ENCODE peak calls at places on chromosomes 16 and 17, in nine cellular contexts. O, D, U, M, W, A, B, R and T are unnamed samples.

GRCh38 chr16:27398894-27399853 is 2.8 kb upstream of the IL21R start:
- DNase-seq in A (peak; percentile 5), D (no peak), W (no peak), O (no peak), R (no peak), M (no peak), U (no peak), B (no peak), T (no peak)

GRCh38 chr17:41559548-41559947 is 12.3 kb downstream of the KRT9 start:
- DNase-seq in D (no peak), R (no peak), W (no peak), U (no peak), O (no peak), M (no peak), B (no peak), A (no peak), T (no peak)

GRCh38 chr17:38451840-38452529 is 23.7 kb downstream of the ARHGAP23 start:
- DNase-seq in B (peak; percentile 86), A (no peak), O (peak; percentile 79), W (no peak), U (no peak), D (no peak), M (no peak), R (peak; percentile 96), T (no peak)

GRCh38 chr16:16167927-16168326 is 55.4 kb downstream of the ABCC6 start:
- DNase-seq in O (no peak), R (no peak), D (no peak), U (no peak), B (peak; percentile 37), M (no peak), W (no peak), A (no peak), T (no peak)

GRCh38 chr17:82436601-82437324 is 13.8 kb downstream of the CYBC1 start:
- DNase-seq in B (no peak), O (peak; percentile 42), R (no peak), M (no peak), A (no peak), W (no peak), U (no peak), D (no peak), T (no peak)

GRCh38 chr16:81945665-81946064 is 65.6 kb downstream of the SDR42E1 start:
- DNase-seq in A (no peak), U (no peak), B (no peak), O (no peak), D (no peak), M (no peak), W (no peak), R (peak; percentile 61), T (no peak)

GRCh38 chr16:89378947-89379771 is 111.2 kb downstream of the ANKRD11 start:
- DNase-seq in B (peak; percentile 67), W (no peak), R (no peak), M (peak; percentile 30), O (no peak), A (no peak), U (no peak), D (no peak), T (no peak)

GRCh38 chr17:80318166-80318565 is 57.5 kb downstream of the RNF213 start:
- DNase-seq in U (no peak), R (no peak), W (no peak), A (no peak), M (no peak), B (no peak), D (no peak), O (no peak), T (no peak)

GRCh38 chr16:81505011-81505660 is 60.5 kb downstream of the CMIP start:
- DNase-seq in D (no peak), O (peak; percentile 58), B (no peak), R (peak; percentile 53), W (no peak), A (peak; percentile 67), U (no peak), M (peak; percentile 63), T (no peak)

GRCh38 chr16:64657316-64658011 is 464.4 kb downstream of the CDH11 start:
- DNase-seq in W (no peak), B (no peak), U (no peak), A (no peak), O (no peak), M (no peak), R (peak; percentile 2), D (no peak), T (no peak)

GRCh38 chr17:44919885-44920564 is 4.7 kb upstream of the GFAP start:
- DNase-seq in O (peak; percentile 86), A (peak; percentile 84), U (peak; percentile 61), M (peak; percentile 51), W (peak; percentile 64), D (peak; percentile 88), B (peak; percentile 88), R (peak; percentile 86), T (no peak)

GRCh38 chr17:76565728-76566612 is 19.7 kb downstream of the ST6GALNAC2 start:
- DNase-seq in W (no peak), M (no peak), B (no peak), D (no peak), O (no peak), R (no peak), U (no peak), A (no peak), T (no peak)

GRCh38 chr16:57134982-57135381 is 42.6 kb downstream of the CPNE2 start:
- DNase-seq in R (no peak), W (no peak), U (peak; percentile 17), O (no peak), A (no peak), B (peak; percentile 43), M (peak; percentile 68), D (no peak), T (no peak)

GRCh38 chr17:70520447-70520846 is 351.1 kb downstream of the KCNJ2 start:
- DNase-seq in D (no peak), U (no peak), W (no peak), B (no peak), O (no peak), A (no peak), M (peak; percentile 9), R (no peak), T (no peak)

GRCh38 chr16:47017636-47018035 is 44.2 kb upstream of the DNAJA2 start:
- DNase-seq in M (no peak), U (no peak), B (no peak), D (no peak), O (peak; percentile 21), A (no peak), R (no peak), W (no peak), T (no peak)

GRCh38 chr17:78179372-78179771 is 7.5 kb downstream of the TK1 start:
- DNase-seq in R (no peak), U (no peak), O (no peak), M (no peak), A (no peak), D (no peak), B (peak; percentile 91), W (no peak), T (no peak)